ENCODE peak calls at places on chromosomes 13 and 19, in nine cellular contexts. R is fibroblast of lung, Y is AG10803, W is gastrocnemius medialis, D is transverse colon, O is BJ, M is lower leg skin, H is astrocyte of the cerebellum, T is left ventricle myocardium inferior. K is an unnamed sample.

GRCh38 chr13:100662470-100663211 is 12.0 kb downstream of the TMTC4 start:
- DNase-seq in T (no peak), R (no peak), W (no peak), M (no peak), O (no peak), D (no peak), Y (no peak), H (no peak), K (no peak)

GRCh38 chr19:49097453-49098288 is 12.4 kb downstream of the SNRNP70 start:
- DNase-seq in W (peak), O (no peak), T (peak), D (peak), R (peak), H (peak), M (peak), Y (peak), K (peak)

GRCh38 chr19:13492128-13492527 is 14.2 kb downstream of the CACNA1A start:
- DNase-seq in W (no peak), T (no peak), D (no peak), H (peak), Y (peak), R (peak), M (no peak), O (peak), K (no peak)

GRCh38 chr19:7970716-7971448 is 27.4 kb upstream of the TIMM44 start:
- DNase-seq in D (peak), W (peak), Y (peak), H (peak), T (no peak), R (peak), O (no peak), M (no peak), K (peak)

GRCh38 chr13:65508745-65509144 is 1721.4 kb downstream of the PCDH9 start:
- DNase-seq in Y (no peak), T (no peak), O (no peak), R (no peak), D (no peak), M (no peak), H (no peak), W (no peak), K (no peak)

GRCh38 chr13:112132142-112132541 is 65.2 kb downstream of the SOX1 start:
- DNase-seq in W (no peak), D (no peak), T (no peak), Y (no peak), O (no peak), M (peak), H (no peak), R (no peak), K (no peak)

GRCh38 chr19:32605544-32605943 is 24.6 kb downstream of the PDCD5 start:
- DNase-seq in Y (no peak), H (no peak), R (no peak), O (no peak), M (peak), D (no peak), T (no peak), W (no peak), K (no peak)

GRCh38 chr13:77351326-77351725 is 24.4 kb upstream of the MYCBP2 start:
- DNase-seq in T (no peak), Y (no peak), R (no peak), M (no peak), D (no peak), O (no peak), W (peak), H (peak), K (no peak)

GRCh38 chr13:73913043-73913740 is 221.0 kb downstream of the KLF12 start:
- DNase-seq in R (peak), H (no peak), W (no peak), M (no peak), O (no peak), Y (peak), T (no peak), D (no peak), K (peak)

GRCh38 chr13:107284168-107284567 is 716.2 kb upstream of the ARGLU1 start:
- DNase-seq in H (peak), T (no peak), R (peak), D (no peak), M (no peak), W (no peak), Y (no peak), O (no peak), K (peak)

GRCh38 chr13:94480672-94481145 is 1.2 kb upstream of the DCT start:
- DNase-seq in D (no peak), O (no peak), Y (peak), R (peak), T (peak), W (peak), M (no peak), H (peak), K (no peak)

GRCh38 chr13:51881296-51881695 is 19.5 kb downstream of the CCDC70 start:
- DNase-seq in W (no peak), O (no peak), H (no peak), T (no peak), Y (no peak), D (no peak), M (no peak), R (no peak), K (no peak)

GRCh38 chr19:10655457-10656312 is 1.5 kb downstream of the ILF3 start:
- DNase-seq in M (no peak), Y (peak), O (no peak), T (no peak), W (no peak), H (no peak), R (no peak), D (peak), K (peak)

GRCh38 chr19:27972291-27973040 is 1240.5 kb downstream of the UQCRFS1 start:
- DNase-seq in Y (peak), T (no peak), R (no peak), D (no peak), H (peak), W (no peak), M (no peak), O (peak), K (no peak)

GRCh38 chr19:27971869-27972268 is 1241.1 kb downstream of the UQCRFS1 start:
- DNase-seq in O (no peak), W (no peak), D (no peak), R (no peak), T (no peak), Y (no peak), M (no peak), H (no peak), K (no peak)

GRCh38 chr19:27971071-27971470 is 1241.9 kb downstream of the UQCRFS1 start:
- DNase-seq in W (no peak), D (no peak), Y (peak), T (no peak), O (no peak), R (no peak), M (no peak), H (no peak), K (no peak)

GRCh38 chr19:27975419-27976005 is 1237.4 kb downstream of the UQCRFS1 start:
- DNase-seq in Y (no peak), H (no peak), O (no peak), W (no peak), R (no peak), M (no peak), T (no peak), D (no peak), K (no peak)

GRCh38 chr19:27974082-27974513 is 1238.9 kb downstream of the UQCRFS1 start:
- DNase-seq in M (no peak), Y (peak), H (peak), D (peak), R (no peak), W (no peak), O (no peak), T (no peak), K (peak)
- TF ChIP-seq CTCF in M (no peak), Y (peak), H (peak), D (peak), R (peak), W (no peak), O (peak), T (peak), K (no peak)

GRCh38 chr19:4873930-4874329 is 6.5 kb upstream of the PLIN3 start:
- DNase-seq in H (no peak), O (no peak), T (no peak), D (no peak), Y (no peak), M (no peak), R (no peak), W (no peak), K (no peak)

GRCh38 chr19:4879041-4879440 is 11.6 kb upstream of the PLIN3 start:
- DNase-seq in H (no peak), Y (no peak), R (no peak), W (peak), T (no peak), M (no peak), O (no peak), D (no peak), K (no peak)

GRCh38 chr19:4878491-4878968 is 11.1 kb upstream of the PLIN3 start:
- DNase-seq in O (no peak), Y (no peak), W (peak), H (no peak), T (peak), M (no peak), R (no peak), D (no peak), K (no peak)

GRCh38 chr19:4877753-4878490 is 10.5 kb upstream of the PLIN3 start:
- DNase-seq in H (no peak), O (no peak), M (no peak), R (no peak), W (peak), T (peak), D (peak), Y (no peak), K (peak)
- H3K4me3 ChIP-seq in H (no peak), O (no peak), M (no peak), R (no peak), W (peak), T (no peak), D (no peak), Y (no peak), K (no peak)

GRCh38 chr13:29595380-29596063 is at the start of gene SLC7A1:
- DNase-seq in H (peak), D (peak), O (no peak), W (peak), T (peak), R (peak), M (peak), Y (peak), K (peak)
- TF ChIP-seq CTCF in H (no peak), D (no peak), O (peak), W (no peak), T (no peak), R (no peak), M (no peak), Y (peak), K (peak)

DNA sequence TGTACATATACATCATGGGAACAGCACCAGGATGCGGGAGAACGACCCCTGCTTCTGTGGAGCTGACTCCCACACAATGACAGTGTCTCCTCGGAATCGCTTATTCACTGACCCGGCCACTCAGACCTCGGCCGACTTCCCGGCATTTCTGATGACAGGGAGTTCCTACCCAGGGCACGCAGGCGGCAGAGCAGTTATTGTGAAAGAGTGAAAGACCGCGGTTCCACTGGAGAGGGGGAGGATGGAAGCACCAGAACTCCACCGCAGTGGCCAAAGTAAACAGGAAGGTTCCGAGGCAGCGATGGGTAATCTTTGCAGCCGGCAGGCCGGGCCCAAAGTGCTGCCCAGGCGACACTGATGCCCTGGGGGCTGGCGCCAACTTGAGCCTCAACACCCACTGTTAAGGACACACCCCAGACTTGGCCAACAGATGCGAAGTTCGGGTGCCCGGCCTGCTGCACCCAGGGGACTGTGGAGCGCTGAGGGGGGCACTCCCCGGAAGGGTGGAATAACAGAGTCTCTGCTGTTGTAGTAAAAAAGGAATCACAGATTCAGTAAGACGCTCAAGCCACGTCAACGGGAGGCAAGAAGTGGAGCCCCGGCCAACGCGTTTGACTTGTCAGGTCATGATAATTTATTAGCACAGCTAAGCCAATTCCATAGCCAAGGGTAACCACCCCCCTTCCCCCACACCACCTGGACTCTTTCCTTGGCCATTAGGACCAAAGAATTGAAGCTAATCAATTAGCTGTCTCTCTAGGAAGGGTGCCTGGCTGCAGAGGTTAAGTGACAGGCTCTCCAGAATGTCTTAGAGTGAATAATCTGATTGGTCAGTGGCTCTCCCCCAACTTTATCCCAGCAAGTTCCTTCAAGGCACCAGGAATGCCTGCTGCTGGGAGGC is 5.8 kb downstream of the MLLT1 start:
- DNase-seq in R (peak), Y (peak), T (peak), H (peak), O (peak), W (peak), D (peak), M (peak), K (peak)
- H3K4me3 ChIP-seq in R (peak), Y (peak), T (peak), H (peak), O (peak), W (peak), D (no peak), M (no peak), K (peak)

K was measured in fibroblast of villous mesenchyme.